ENCODE peak calls at places on chromosome 1, in six cellular contexts. O is HCEC 1CT; U is GM23248; B is stimulated activated CD4-positive, alpha-beta T cell treated with anti-CD3 and anti-CD28 coated beads, Interleukin-1b, Interleukin-23, amount 100 ng/mL, for 48 hours; Y is effector memory CD8-positive, alpha-beta T cell; I is Daoy. H is an unnamed sample.

GRCh38 chr1:53069265-53069662 is 7.3 kb downstream of the PODN start:
- DNase-seq in O (no peak), U (no peak), B (no peak), Y (no peak), I (no peak), H (no peak)

GRCh38 chr1:186143521-186143920 is 231.5 kb downstream of the TPR start:
- DNase-seq in O (no peak), U (no peak), B (no peak), Y (no peak), I (no peak), H (no peak)

GRCh38 chr1:82840192-82840591 is 1039.5 kb downstream of the ADGRL2 start:
- DNase-seq in O (no peak), U (no peak), B (no peak), Y (no peak), I (no peak), H (no peak)

GRCh38 chr1:156725683-156726280 is 2.5 kb upstream of the METTL25B start:
- DNase-seq in O (peak; percentile 86), U (peak; percentile 89), B (peak; percentile 75), Y (peak; percentile 76), I (peak; percentile 90), H (peak; percentile 89)

GRCh38 chr1:7345516-7345915 is 425.6 kb upstream of the VAMP3 start:
- DNase-seq in O (no peak), U (no peak), B (no peak), Y (no peak), I (no peak), H (no peak)

GRCh38 chr1:75632350-75632949 is 21.5 kb upstream of the SLC44A5 start:
- DNase-seq in O (peak; percentile 15), U (peak; percentile 56), B (no peak), Y (no peak), I (no peak), H (peak; percentile 31)

GRCh38 chr1:208564466-208564865 is 320.3 kb upstream of the PLXNA2 start:
- DNase-seq in O (no peak), U (no peak), B (no peak), Y (no peak), I (no peak), H (no peak)

GRCh38 chr1:84257617-84258016 is 43.9 kb upstream of the SAMD13 start:
- DNase-seq in O (no peak), U (no peak), B (no peak), Y (no peak), I (no peak), H (no peak)

GRCh38 chr1:197958861-197959260 is 41.7 kb downstream of the LHX9 start:
- DNase-seq in O (no peak), U (no peak), B (no peak), Y (no peak), I (no peak), H (no peak)

H was measured in neuronal stem cell.